ENCODE peak calls at places on chromosomes 3 and 15, in six cellular contexts. K is neuronal stem cell, T is mesenchymal stem cell, S is mesendoderm, B is IMR-90, I is H1. W is an unnamed sample.

GRCh38 chr15:78049691-78050440 is 27.6 kb downstream of the TBC1D2B start:
- DNase-seq in T (no peak), S (no peak), I (no peak), B (peak), K (no peak), W (peak)

GRCh38 chr15:78197632-78198031 is 36.7 kb downstream of the ACSBG1 start:
- DNase-seq in I (no peak), S (no peak), K (no peak), T (no peak), B (no peak), W (no peak)

GRCh38 chr3:85574306-85574705 is 615.5 kb downstream of the CADM2 start:
- DNase-seq in K (no peak), I (no peak), S (no peak), B (no peak), T (no peak), W (no peak)

GRCh38 chr3:47512416-47513124 is 942 bp downstream of the ELP6 start:
- DNase-seq in S (peak), T (peak), I (no peak), K (no peak), B (no peak), W (no peak)

GRCh38 chr3:5312278-5312677 is 124.8 kb downstream of the EDEM1 start:
- DNase-seq in S (no peak), I (no peak), T (no peak), B (no peak), K (no peak), W (no peak)

GRCh38 chr3:4759689-4760312 is 219.4 kb upstream of the BHLHE40 start:
- DNase-seq in I (no peak), S (no peak), T (no peak), K (no peak), B (no peak), W (no peak)

GRCh38 chr15:74307827-74308642 is 59.4 kb downstream of the CYP11A1 start:
- DNase-seq in B (peak), K (no peak), T (peak), S (peak), I (no peak), W (no peak)

GRCh38 chr3:36648241-36649034 is 115.9 kb downstream of the DCLK3 start:
- DNase-seq in T (peak), S (no peak), B (peak), K (no peak), I (no peak), W (peak)

GRCh38 chr3:151918253-151919029 is 45.0 kb downstream of the SUCNR1 start:
- DNase-seq in S (peak), I (no peak), T (peak), B (peak), K (no peak), W (no peak)

GRCh38 chr3:117168896-117169295 is 459.3 kb downstream of the TUSC7 start:
- DNase-seq in T (no peak), I (no peak), B (no peak), S (no peak), K (no peak), W (no peak)

GRCh38 chr3:113039546-113039945 is 48.8 kb downstream of the GTPBP8 start:
- DNase-seq in I (no peak), S (peak), T (no peak), B (no peak), K (no peak), W (peak)

GRCh38 chr3:153130312-153130977 is 31.6 kb upstream of the RAP2B start:
- DNase-seq in S (peak), B (peak), I (no peak), T (peak), K (no peak), W (peak)

GRCh38 chr15:26712350-26712749 is 60.5 kb downstream of the GABRB3 start:
- DNase-seq in S (no peak), K (no peak), T (no peak), B (no peak), I (no peak), W (no peak)

GRCh38 chr3:186665484-186666188 is at the start of gene HRG:
- DNase-seq in K (no peak), S (no peak), I (no peak), B (no peak), T (no peak), W (no peak)

GRCh38 chr3:186668426-186668825 is 2.6 kb downstream of the HRG start:
- DNase-seq in B (no peak), T (no peak), S (peak), I (no peak), K (no peak), W (no peak)

GRCh38 chr3:186664506-186664905 is 1.3 kb upstream of the HRG start:
- DNase-seq in B (no peak), K (no peak), I (no peak), S (peak), T (no peak), W (no peak)

GRCh38 chr3:186664119-186664495 is 1.7 kb upstream of the HRG start:
- DNase-seq in K (no peak), T (no peak), S (peak), B (no peak), I (no peak), W (no peak)

DNA sequence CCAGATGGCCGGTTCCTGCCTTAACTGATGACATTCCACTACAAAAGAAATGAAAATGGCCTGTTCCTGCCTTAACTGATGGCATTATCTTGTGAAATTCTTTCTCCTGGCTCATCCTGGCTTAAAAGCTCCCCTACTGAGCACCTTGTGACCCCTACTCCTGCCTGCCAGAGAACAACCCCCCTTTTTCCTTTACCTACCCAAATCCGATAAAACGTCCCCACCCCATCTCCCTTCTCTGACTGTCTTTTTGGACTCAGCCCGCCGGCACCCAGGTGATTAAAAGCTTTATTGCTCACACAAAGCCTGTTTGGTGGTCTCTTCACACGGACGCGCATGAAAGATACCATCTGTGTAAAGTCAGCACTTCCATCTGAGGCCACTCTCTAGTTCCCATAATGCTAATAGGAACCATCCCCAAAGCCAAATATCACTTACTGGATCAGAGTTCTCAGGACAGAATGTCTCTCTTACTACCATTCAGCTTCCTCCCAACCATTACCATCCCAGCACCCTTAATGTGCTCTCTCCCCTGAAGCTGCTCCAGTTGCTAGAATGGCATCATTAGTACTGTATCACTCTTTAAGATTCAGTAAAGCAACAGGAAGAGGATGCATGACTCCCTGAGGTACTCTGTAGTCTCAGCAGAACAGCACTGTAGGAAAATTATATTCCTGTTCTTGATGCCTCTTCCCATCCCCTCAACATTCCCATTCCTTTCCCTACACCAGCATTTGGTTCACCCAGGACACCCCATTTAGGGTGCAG is 2.3 kb upstream of the HRG start:
- DNase-seq in T (no peak), S (peak), B (no peak), K (no peak), I (no peak), W (no peak)
- H2BK5ac ChIP-seq in T (no peak), S (peak), B (no peak), K (no peak), I (peak), W (no peak)

DNA sequence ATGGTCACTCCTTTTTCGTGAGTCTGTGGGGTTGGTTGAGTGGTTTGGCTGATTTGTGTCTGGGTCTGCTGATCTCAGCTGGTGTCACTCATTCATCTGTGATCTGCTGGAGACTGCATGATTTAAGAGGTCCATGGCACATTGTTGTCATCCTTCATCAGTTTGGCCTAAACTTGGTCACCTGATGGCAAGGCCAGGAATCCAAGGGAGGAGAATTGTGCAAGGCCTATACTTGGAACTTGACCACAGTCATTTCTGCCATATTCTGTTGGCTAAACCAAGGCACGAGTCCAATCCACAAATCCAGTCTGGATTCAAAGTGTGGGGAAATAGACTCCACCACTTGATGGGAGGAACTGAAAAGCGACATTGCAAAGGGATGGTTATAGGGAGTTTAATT is 67.6 kb downstream of the CMTM8 start:
- DNase-seq in S (no peak), K (no peak), B (no peak), I (no peak), T (no peak), W (no peak)
- H2AK5ac ChIP-seq in S (no peak), K (no peak), B (no peak), I (peak), T (no peak), W (no peak)

GRCh38 chr3:18351823-18352744 is 73.1 kb downstream of the SATB1 start:
- DNase-seq in T (no peak), I (no peak), S (no peak), K (no peak), B (no peak), W (no peak)

GRCh38 chr3:18355819-18356218 is 69.3 kb downstream of the SATB1 start:
- DNase-seq in I (no peak), K (no peak), S (no peak), T (no peak), B (no peak), W (no peak)

GRCh38 chr3:18354706-18355105 is 70.4 kb downstream of the SATB1 start:
- DNase-seq in T (peak), I (no peak), K (no peak), S (no peak), B (no peak), W (peak)

GRCh38 chr3:18349197-18349798 is 75.8 kb downstream of the SATB1 start:
- DNase-seq in T (no peak), S (no peak), K (no peak), I (no peak), B (no peak), W (no peak)

DNA sequence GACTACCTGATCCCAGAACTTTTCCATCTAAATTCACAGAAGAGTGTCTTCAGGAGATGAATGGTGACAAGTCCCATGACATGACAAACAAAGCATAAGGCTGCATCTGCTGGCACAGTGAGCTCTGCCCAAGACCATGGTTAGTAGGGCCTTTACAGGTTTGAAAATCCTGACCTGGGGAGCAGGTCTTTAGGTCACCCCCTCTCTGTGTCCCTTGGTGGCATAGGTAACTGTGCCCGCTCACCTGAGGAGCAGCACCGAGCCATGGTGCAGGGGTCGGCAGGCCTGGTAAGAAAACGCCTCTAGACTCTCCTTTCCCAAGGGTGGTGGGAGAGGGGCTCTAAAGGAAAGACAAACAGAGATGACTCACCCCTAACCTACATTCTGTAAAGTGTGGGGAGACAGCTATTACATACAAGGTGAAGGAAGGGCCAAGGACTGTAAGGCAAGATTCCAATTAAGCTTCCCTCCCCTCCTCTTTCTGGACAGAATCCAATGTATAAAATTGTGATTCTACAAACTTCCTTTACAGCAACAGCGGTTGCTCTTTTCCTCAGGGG is 74.0 kb downstream of the SATB1 start:
- DNase-seq in S (peak), K (no peak), T (no peak), I (no peak), B (no peak), W (no peak)
- H3K4me3 ChIP-seq in S (no peak), K (no peak), T (no peak), I (no peak), B (no peak), W (no peak)

GRCh38 chr3:56956906-56957305 is 103.6 kb upstream of the SPATA12 start:
- DNase-seq in T (no peak), B (no peak), K (no peak), I (no peak), S (no peak), W (no peak)

GRCh38 chr3:56955551-56956131 is 104.8 kb upstream of the SPATA12 start:
- DNase-seq in B (no peak), I (no peak), S (no peak), T (no peak), K (no peak), W (no peak)

GRCh38 chr3:56954125-56954524 is 106.3 kb upstream of the SPATA12 start:
- DNase-seq in T (no peak), I (no peak), B (no peak), S (no peak), K (no peak), W (no peak)

GRCh38 chr3:56952846-56953245 is 107.6 kb upstream of the SPATA12 start:
- DNase-seq in B (no peak), S (no peak), K (no peak), I (no peak), T (no peak), W (no peak)

DNA sequence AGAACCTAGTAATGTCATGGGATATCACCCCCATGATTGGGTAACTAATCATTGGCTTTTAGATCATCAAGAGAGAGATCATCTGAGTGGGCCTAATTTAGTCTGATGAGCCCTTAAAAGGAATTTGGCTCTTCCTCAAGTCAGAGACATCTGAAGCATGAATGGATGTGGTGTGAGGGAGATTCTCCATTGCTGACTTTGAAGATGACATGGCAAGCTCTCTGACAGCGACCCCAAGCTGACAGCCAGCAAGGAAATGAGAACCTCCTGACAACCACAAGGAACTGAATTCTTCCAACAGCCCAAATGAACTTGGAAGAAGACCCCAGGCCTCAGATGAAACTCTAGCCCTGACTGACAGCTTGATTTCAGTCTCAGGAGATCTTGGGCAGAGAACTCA is 108.4 kb upstream of the SPATA12 start:
- DNase-seq in T (no peak), K (no peak), B (no peak), S (no peak), I (no peak), W (no peak)
- H2BK5ac ChIP-seq in T (no peak), K (no peak), B (no peak), S (no peak), I (no peak), W (no peak)

DNA sequence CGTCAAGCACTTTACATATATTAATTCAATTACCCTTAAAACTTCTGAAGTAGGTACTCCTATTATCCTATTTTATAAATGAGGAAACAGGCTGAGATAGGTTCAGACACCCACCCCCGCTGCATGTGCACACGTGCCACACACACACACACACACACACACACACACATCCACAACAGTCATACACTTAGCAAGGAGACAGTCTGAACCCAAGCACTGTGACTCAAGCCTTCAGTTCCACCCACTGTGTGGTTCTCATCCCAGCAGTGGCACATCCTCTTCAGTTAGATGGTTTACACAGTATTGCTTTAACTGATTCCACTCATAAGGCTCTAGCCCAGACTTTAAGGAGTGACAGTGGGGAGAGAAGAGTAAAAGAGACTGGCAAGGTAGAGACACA is 91.1 kb upstream of the FGF7 start:
- DNase-seq in K (no peak), S (no peak), T (peak), B (peak), I (no peak), W (no peak)
- H2AK5ac ChIP-seq in K (no peak), S (no peak), T (no peak), B (no peak), I (no peak), W (no peak)

GRCh38 chr3:69741057-69741830 is 2.0 kb downstream of the MITF start:
- DNase-seq in K (no peak), I (no peak), T (peak), B (no peak), S (no peak), W (no peak)
- H3K4me3 ChIP-seq in K (no peak), I (no peak), T (peak), B (peak), S (no peak), W (no peak)

GRCh38 chr3:193815246-193816027 is 222.4 kb downstream of the OPA1 start:
- DNase-seq in B (no peak), K (no peak), T (no peak), I (no peak), S (no peak), W (no peak)

GRCh38 chr3:193816028-193816395 is 223.0 kb downstream of the OPA1 start:
- DNase-seq in K (no peak), B (no peak), T (no peak), S (no peak), I (no peak), W (no peak)

GRCh38 chr3:193813506-193813850 is 220.5 kb downstream of the OPA1 start:
- DNase-seq in B (no peak), S (no peak), I (no peak), T (no peak), K (no peak), W (peak)

GRCh38 chr3:193812791-193813505 is 219.9 kb downstream of the OPA1 start:
- DNase-seq in K (no peak), B (no peak), S (peak), I (peak), T (no peak), W (no peak)

GRCh38 chr3:193814166-193814565 is 221.2 kb downstream of the OPA1 start:
- DNase-seq in I (no peak), T (no peak), K (no peak), S (no peak), B (no peak), W (no peak)
- H2BK5ac ChIP-seq in I (peak), T (no peak), K (no peak), S (peak), B (no peak), W (no peak)

DNA sequence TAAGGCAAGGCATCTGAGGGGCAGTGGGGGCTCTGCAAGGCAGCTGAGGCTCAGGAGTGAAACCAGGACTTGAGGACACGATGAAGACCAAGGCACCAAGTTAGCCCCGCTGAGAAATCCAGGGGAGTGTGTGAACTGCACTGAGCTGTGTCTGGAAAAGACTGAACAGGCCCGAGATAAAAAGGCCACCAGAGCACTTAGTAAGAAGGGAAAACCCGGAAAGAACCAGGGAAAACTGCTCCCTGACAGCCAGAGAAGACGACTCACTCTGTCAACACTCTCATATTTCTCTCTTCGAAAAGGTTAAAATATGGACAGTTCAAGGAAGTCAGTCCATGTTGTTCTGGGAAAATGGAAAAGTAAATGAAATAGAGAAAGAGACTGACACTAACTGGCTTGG is 109.0 kb downstream of the SEC22A start:
- DNase-seq in T (no peak), K (no peak), S (no peak), B (peak), I (no peak), W (no peak)
- H2AK5ac ChIP-seq in T (no peak), K (no peak), S (no peak), B (no peak), I (no peak), W (no peak)

DNA sequence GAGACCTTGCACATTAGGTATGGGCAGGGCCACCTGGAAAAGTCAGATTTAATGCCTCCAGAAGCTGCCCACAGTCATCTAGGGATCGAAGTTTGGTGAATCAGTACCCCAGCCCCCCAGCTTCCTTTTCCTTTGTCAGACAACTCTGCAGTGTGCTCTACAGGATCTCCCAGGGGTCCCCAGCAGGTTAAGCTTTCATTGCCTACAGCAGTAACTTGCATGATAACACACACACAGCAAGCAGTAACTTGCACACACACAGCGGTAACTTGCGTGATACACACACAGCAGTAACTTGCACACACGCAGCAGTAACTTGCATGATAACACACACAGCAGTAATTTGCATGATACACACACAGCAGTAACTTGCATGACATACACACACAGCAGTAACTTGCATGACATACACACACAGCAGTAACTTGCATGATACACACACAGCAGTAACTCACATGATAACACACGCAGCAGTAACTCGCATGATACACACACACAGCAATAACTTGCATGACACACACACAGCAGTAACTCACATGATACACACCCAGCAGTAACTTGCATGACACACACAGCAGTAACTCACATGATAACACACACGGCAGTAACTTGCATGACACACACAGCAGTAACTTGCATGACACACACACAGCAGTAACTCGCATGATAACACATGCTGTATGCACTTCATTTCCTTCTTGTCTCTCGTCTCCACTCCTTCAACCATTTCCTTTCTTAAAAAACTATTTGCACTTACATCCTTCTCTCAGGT is 131.1 kb downstream of the UACA start:
- DNase-seq in T (no peak), S (no peak), B (peak), I (no peak), K (no peak), W (no peak)
- H3K4me3 ChIP-seq in T (no peak), S (no peak), B (no peak), I (no peak), K (no peak), W (no peak)

W was measured in trophoblast cell.